ENCODE peak calls at places on chromosome 11, in eight cellular contexts. T is heart left ventricle; E is Daoy; H is NCI-H1048; M is stimulated activated CD4-positive, alpha-beta T cell treated with anti-CD3 and anti-CD28 coated beads, Interleukin-2, amount 100 ng/mL, for 48 hours; V is aorta; F is EH; U is activated naive CD4-positive, alpha-beta T cell treated with Interleukin-2 at 50 U/mL for 16 hours. C is an unnamed sample.

GRCh38 chr11:103903621-103904323 is 132.7 kb upstream of the DDI1 start:
- DNase-seq in E (no peak), V (no peak), U (no peak), F (no peak), H (no peak), M (no peak), T (no peak), C (no peak)

GRCh38 chr11:16346975-16347374 is 9.4 kb downstream of the SOX6 start:
- DNase-seq in V (no peak), E (no peak), U (no peak), T (no peak), M (no peak), H (no peak), F (peak), C (peak)

GRCh38 chr11:128500488-128500887 is 86.9 kb downstream of the ETS1 start:
- DNase-seq in T (no peak), H (no peak), E (no peak), V (no peak), U (no peak), F (no peak), M (no peak), C (no peak)

GRCh38 chr11:1652778-1653540 is 23.4 kb downstream of the KRTAP5-5 start:
- DNase-seq in F (peak), E (peak), V (peak), U (peak), T (peak), M (peak), H (peak), C (no peak)

GRCh38 chr11:110463153-110463552 is 33.4 kb downstream of the FDX1 start:
- DNase-seq in F (peak), E (peak), V (peak), U (no peak), H (no peak), M (peak), T (peak), C (peak)

GRCh38 chr11:33779849-33780528 is 5.7 kb upstream of the FBXO3 start:
- DNase-seq in M (no peak), T (no peak), E (peak), U (no peak), H (no peak), V (no peak), F (peak), C (peak)

GRCh38 chr11:33912405-33913361 is 20.8 kb upstream of the LMO2 start:
- DNase-seq in H (no peak), F (peak), T (peak), E (peak), U (no peak), M (no peak), V (no peak), C (peak)

GRCh38 chr11:20353829-20354434 is 9.6 kb upstream of the HTATIP2 start:
- DNase-seq in E (peak), V (no peak), T (no peak), U (peak), F (peak), H (no peak), M (no peak), C (no peak)

GRCh38 chr11:2743427-2744110 is 43.8 kb upstream of the KCNQ1OT1 start:
- DNase-seq in V (peak), T (no peak), F (no peak), U (no peak), H (no peak), M (no peak), E (no peak), C (no peak)

GRCh38 chr11:111285205-111286079 is 12.9 kb upstream of the POU2AF3 start:
- DNase-seq in E (no peak), H (no peak), U (no peak), M (no peak), V (no peak), F (peak), T (no peak), C (no peak)

GRCh38 chr11:126340960-126341709 is 14.4 kb upstream of the ST3GAL4 start:
- DNase-seq in V (no peak), F (peak), T (no peak), U (no peak), H (no peak), M (no peak), E (no peak), C (no peak)

GRCh38 chr11:131038597-131038996 is 122.3 kb upstream of the SNX19 start:
- DNase-seq in M (no peak), V (no peak), F (peak), U (no peak), E (peak), H (no peak), T (no peak), C (no peak)

GRCh38 chr11:118415051-118415738 is 13.8 kb downstream of the ATP5MG start:
- DNase-seq in E (no peak), V (no peak), M (no peak), U (no peak), H (no peak), F (no peak), T (no peak), C (no peak)

GRCh38 chr11:2825886-2826678 is 59.5 kb downstream of the CDKN1C start:
- DNase-seq in U (no peak), T (peak), M (no peak), V (peak), H (no peak), F (peak), E (peak), C (peak)

GRCh38 chr11:75527130-75527529 is 1.4 kb upstream of the GDPD5 start:
- DNase-seq in F (no peak), T (no peak), E (no peak), H (no peak), V (no peak), U (no peak), M (no peak), C (no peak)

GRCh38 chr11:111460752-111461305 is 51.4 kb downstream of the BTG4 start:
- DNase-seq in V (no peak), F (no peak), T (no peak), M (no peak), H (no peak), E (no peak), U (no peak), C (peak)

GRCh38 chr11:118605116-118605867 is 2.1 kb upstream of the PHLDB1 start:
- DNase-seq in H (no peak), U (no peak), E (peak), M (no peak), F (peak), T (peak), V (peak), C (peak)

GRCh38 chr11:119262668-119263351 is 54.1 kb downstream of the MCAM start:
- DNase-seq in T (no peak), E (peak), U (no peak), H (no peak), F (peak), V (no peak), M (no peak), C (peak)

GRCh38 chr11:121863126-121863525 is 252.9 kb downstream of the BLID start:
- DNase-seq in V (no peak), E (no peak), F (no peak), H (no peak), M (no peak), U (no peak), T (no peak), C (no peak)